ENCODE peak calls at places on chromosome 1, in five cellular contexts. U is heart right ventricle; L is AG04450; P is activated CD8-positive, alpha-beta T cell treated with anti-CD3 and anti-CD28 coated beads for 36 hours; W is upper lobe of right lung. M is an unnamed sample.

GRCh38 chr1:156920233-156921052 is at the start of gene LRRC71:
- DNase-seq in U (peak), L (peak), P (peak), W (peak), M (no peak)

GRCh38 chr1:44826375-44827196 is 16.5 kb downstream of the PTCH2 start:
- DNase-seq in U (peak), L (no peak), P (no peak), W (peak), M (no peak)

GRCh38 chr1:187844313-187844712 is 1015.6 kb downstream of the PLA2G4A start:
- DNase-seq in U (no peak), L (no peak), P (no peak), W (no peak), M (no peak)

GRCh38 chr1:44558883-44559282 is 115.4 kb downstream of the TMEM53 start:
- DNase-seq in U (no peak), L (no peak), P (no peak), W (no peak), M (no peak)

GRCh38 chr1:18154431-18155194 is 47.0 kb downstream of the IGSF21 start:
- DNase-seq in U (no peak), L (no peak), P (no peak), W (no peak), M (no peak)

GRCh38 chr1:95409901-95410300 is 175.9 kb downstream of the RWDD3 start:
- DNase-seq in U (no peak), L (no peak), P (no peak), W (no peak), M (no peak)

GRCh38 chr1:19432943-19433609 is 52.3 kb downstream of the CAPZB start:
- DNase-seq in U (no peak), L (no peak), P (peak), W (no peak), M (no peak)

GRCh38 chr1:98677288-98677687 is 15.8 kb downstream of the SNX7 start:
- DNase-seq in U (no peak), L (peak), P (no peak), W (no peak), M (no peak)

GRCh38 chr1:247551716-247552115 is 2.8 kb downstream of the GCSAML start:
- DNase-seq in U (no peak), L (no peak), P (no peak), W (no peak), M (no peak)

GRCh38 chr1:56156937-56157336 is 422.4 kb downstream of the PLPP3 start:
- DNase-seq in U (no peak), L (no peak), P (no peak), W (no peak), M (no peak)

GRCh38 chr1:185393821-185394220 is 76.8 kb upstream of the IVNS1ABP start:
- DNase-seq in U (no peak), L (no peak), P (no peak), W (no peak), M (no peak)

GRCh38 chr1:221829327-221830011 is 87.6 kb upstream of the DUSP10 start:
- DNase-seq in U (no peak), L (peak), P (peak), W (no peak), M (no peak)

GRCh38 chr1:54331091-54331772 is 75.0 kb downstream of the SSBP3 start:
- DNase-seq in U (no peak), L (peak), P (no peak), W (no peak), M (no peak)

GRCh38 chr1:15603050-15603965 is 13.9 kb upstream of the DDI2 start:
- DNase-seq in U (peak), L (peak), P (peak), W (peak), M (peak)

GRCh38 chr1:97101523-97101922 is 379.9 kb downstream of the PTBP2 start:
- DNase-seq in U (no peak), L (no peak), P (no peak), W (no peak), M (no peak)

GRCh38 chr1:18530567-18531502 is 50.1 kb downstream of the KLHDC7A start:
- DNase-seq in U (no peak), L (no peak), P (peak), W (peak), M (no peak)

GRCh38 chr1:180571832-180572636 is 13.3 kb downstream of the OVAAL start:
- DNase-seq in U (no peak), L (no peak), P (peak), W (no peak), M (no peak)

GRCh38 chr1:204574856-204575145 is 58.6 kb downstream of the MDM4 start:
- DNase-seq in U (peak), L (no peak), P (no peak), W (no peak), M (no peak)

GRCh38 chr1:172547071-172547470 is 14.1 kb downstream of the SUCO start:
- DNase-seq in U (no peak), L (no peak), P (no peak), W (no peak), M (no peak)

GRCh38 chr1:59029768-59030167 is 245.9 kb upstream of the JUN start:
- DNase-seq in U (no peak), L (no peak), P (no peak), W (no peak), M (no peak)

GRCh38 chr1:67052741-67053534 is 1.0 kb downstream of the SLC35D1 start:
- DNase-seq in U (peak), L (no peak), P (peak), W (peak), M (no peak)

GRCh38 chr1:87428351-87428750 is 99.7 kb downstream of the LMO4 start:
- DNase-seq in U (no peak), L (no peak), P (no peak), W (no peak), M (no peak)

GRCh38 chr1:21082078-21082477 is 94.6 kb downstream of the EIF4G3 start:
- DNase-seq in U (no peak), L (no peak), P (no peak), W (no peak), M (no peak)

GRCh38 chr1:17922833-17923232 is 167.7 kb downstream of the ACTL8 start:
- DNase-seq in U (peak), L (no peak), P (peak), W (no peak), M (no peak)

GRCh38 chr1:101376121-101377095 is 139.6 kb downstream of the S1PR1 start:
- DNase-seq in U (no peak), L (no peak), P (no peak), W (no peak), M (no peak)

GRCh38 chr1:155596864-155597263 is 13.2 kb upstream of the MSTO1 start:
- DNase-seq in U (no peak), L (no peak), P (no peak), W (no peak), M (no peak)

GRCh38 chr1:155598842-155599331 is 11.1 kb upstream of the MSTO1 start:
- DNase-seq in U (no peak), L (no peak), P (peak), W (no peak), M (no peak)
- TF ChIP-seq CTCF in U (peak), L (no peak), P (no peak), W (no peak), M (no peak)

DNA sequence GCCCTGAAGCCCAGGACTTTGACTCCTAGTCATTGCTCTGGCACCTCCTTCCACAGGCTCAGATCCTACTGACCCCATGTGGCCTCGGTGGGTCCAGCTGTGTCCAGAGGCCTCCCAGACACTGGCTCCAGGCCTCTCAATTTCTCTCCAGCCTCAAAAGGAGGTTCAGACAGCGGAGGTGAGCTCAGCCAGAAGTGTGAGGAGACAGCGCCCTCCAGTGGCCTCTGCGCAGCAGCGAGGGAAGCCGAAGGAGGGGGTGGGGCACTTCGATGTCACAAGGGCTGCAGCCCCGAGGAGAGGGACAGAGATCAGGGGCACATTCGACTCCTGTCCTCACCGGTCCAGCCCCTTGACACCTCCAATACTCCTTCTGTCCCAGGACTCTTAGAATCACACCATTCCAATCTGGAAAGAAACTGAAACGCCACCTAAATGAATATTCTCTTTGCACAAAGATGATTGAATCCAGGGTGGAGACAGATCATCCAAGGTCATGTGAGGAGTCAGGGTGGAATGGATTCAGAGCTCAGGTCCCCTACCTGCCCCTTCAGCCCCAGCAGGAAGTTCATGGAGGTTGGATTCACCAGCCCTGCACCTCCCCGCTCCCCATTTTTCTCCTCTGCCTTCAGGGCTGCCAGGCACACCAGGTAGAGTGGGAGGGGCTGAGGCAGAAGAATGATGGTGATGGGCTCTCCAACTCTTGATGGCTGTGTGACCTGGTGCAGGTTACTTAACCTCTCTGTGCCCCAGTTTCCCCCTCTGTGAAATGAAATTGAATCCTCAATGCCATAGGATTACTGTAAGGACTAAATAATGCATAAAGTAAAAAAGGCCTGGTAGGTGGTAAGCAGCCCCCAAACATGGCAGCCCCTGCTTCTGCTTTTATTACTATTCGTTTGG is 34.8 kb upstream of the ZBTB40 start:
- DNase-seq in U (peak), L (no peak), P (peak), W (peak), M (peak)
- TF ChIP-seq CTCF in U (peak), L (peak), P (peak), W (peak), M (no peak)

GRCh38 chr1:24639881-24640280 is 3.2 kb upstream of the SRRM1 start:
- DNase-seq in U (no peak), L (no peak), P (no peak), W (no peak), M (no peak)

GRCh38 chr1:24643362-24644346 is 552 bp downstream of the SRRM1 start:
- DNase-seq in U (peak), L (no peak), P (peak), W (peak), M (no peak)

GRCh38 chr1:24640288-24640687 is 2.8 kb upstream of the SRRM1 start:
- DNase-seq in U (no peak), L (no peak), P (no peak), W (no peak), M (no peak)

GRCh38 chr1:24641646-24642151 is 1.4 kb upstream of the SRRM1 start:
- DNase-seq in U (peak), L (no peak), P (peak), W (peak), M (peak)

DNA sequence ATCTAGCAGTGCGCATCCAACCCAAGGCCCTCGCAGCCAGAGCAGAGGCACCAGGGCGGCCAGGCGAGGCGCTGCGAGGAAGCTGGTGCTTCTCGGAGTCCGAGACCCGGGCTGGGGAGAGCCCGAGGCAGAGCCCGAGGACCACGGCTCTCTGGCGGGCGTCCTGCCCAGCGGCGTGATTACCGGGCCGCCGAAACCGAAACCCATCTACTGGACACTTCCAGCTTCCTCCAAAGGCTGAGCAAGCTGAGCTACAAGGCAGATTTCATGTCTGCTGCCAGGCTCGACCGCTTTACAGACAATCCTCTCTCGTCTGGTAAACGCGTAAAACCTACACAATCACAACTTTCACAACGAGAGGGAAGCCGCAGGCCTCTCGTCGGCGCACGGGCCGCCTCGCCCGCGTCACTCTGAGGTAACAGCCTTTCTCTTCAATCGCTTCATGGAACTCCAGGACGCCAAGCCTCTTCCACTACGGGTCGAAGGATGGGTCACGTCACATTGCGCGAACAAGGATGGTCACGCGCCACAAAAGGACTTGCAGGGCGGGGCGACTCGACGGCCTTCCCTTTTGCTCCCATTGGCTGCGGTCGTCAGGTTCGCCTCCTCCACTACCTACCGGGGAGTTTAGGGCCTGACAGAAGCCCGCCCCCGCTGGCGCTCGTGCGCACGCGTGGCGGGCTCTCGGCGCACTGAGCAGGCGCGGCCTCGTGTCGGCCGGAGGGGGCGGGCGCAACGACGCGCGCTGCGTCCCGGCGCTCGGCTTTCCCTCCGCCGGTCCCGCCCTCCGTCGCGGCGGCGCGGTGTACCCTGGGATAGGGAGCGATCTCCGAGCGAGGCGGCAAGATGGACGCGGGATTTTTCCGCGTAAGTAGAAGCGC is at the start of gene SRRM1:
- DNase-seq in U (peak), L (peak), P (peak), W (peak), M (peak)
- TF ChIP-seq CTCF in U (no peak), L (peak), P (no peak), W (no peak), M (no peak)

DNA sequence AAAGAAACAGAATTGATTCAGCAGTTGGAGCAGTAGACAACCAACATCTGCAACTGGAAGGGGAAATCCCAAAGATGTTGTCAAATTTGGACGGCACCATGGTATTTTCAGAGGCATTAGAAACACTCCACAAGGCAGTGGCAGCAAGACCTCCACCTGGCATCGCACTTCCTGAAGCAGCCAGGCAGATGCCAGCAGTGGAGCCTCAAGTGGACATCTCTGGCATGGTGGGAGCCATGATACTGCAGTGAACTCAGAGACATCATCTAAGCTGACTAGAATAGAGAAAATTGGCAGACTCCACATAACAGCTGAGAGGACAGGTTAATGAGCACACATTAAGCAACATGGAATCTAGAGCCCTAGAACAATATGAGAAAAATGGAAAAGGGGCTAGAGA is 33.9 kb upstream of the RGS8 start:
- DNase-seq in U (no peak), L (no peak), P (peak), W (no peak), M (no peak)
- TF ChIP-seq CTCF in U (no peak), L (no peak), P (no peak), W (no peak), M (no peak)